ENCODE peak calls at places on chromosomes 4 and X, in six cellular contexts. J is stomach; U is PC-3; F is CD8-positive, alpha-beta T cell; N is astrocyte; H is hepatocyte. P is an unnamed sample. For H3K36me3, the result is how much of the 10 kb centered on the place peaks cover.

GRCh38 chrX:40175416-40176255 is 77.9 kb upstream of the BCOR start:
- DNase-seq in H (peak), N (no peak), J (peak), U (peak), F (peak), P (no peak)

GRCh38 chr4:153927546-153927945 is 138.7 kb upstream of the SFRP2 start:
- DNase-seq in H (no peak), U (no peak), J (no peak), N (peak), F (no peak), P (no peak)

GRCh38 chr4:169027663-169028062 is 17.6 kb upstream of the CBR4 start:
- DNase-seq in H (no peak), J (no peak), N (no peak), F (no peak), U (no peak), P (no peak)

GRCh38 chr4:106875340-106875739 is 160.8 kb downstream of the DKK2 start:
- DNase-seq in F (no peak), H (no peak), N (no peak), J (no peak), U (no peak), P (no peak)

GRCh38 chrX:131288738-131289511 is at the start of gene IGSF1:
- DNase-seq in U (no peak), J (no peak), F (no peak), H (peak), N (peak), P (peak)

GRCh38 chrX:88828011-88828410 is 81.0 kb downstream of the CPXCR1 start:
- DNase-seq in U (no peak), J (no peak), F (no peak), N (no peak), H (no peak), P (no peak)

GRCh38 chr4:76984788-76985211 is 35.2 kb downstream of the SEPTIN11 start:
- DNase-seq in N (peak), J (no peak), U (peak), F (no peak), H (peak), P (peak)

GRCh38 chr4:128913228-128913627 is 103.7 kb downstream of the JADE1 start:
- DNase-seq in J (no peak), H (no peak), F (no peak), N (no peak), U (no peak), P (no peak)

GRCh38 chrX:153642313-153642654 is 4.7 kb upstream of the DUSP9 start:
- DNase-seq in N (no peak), H (peak), J (no peak), F (no peak), U (no peak), P (no peak)

GRCh38 chr4:8480221-8480620 is 39.6 kb downstream of the TRMT44 start:
- DNase-seq in H (no peak), J (no peak), U (no peak), N (no peak), F (no peak), P (no peak)

GRCh38 chr4:94757192-94758140 is at the start of gene BMPR1B:
- DNase-seq in U (peak), F (no peak), N (peak), H (peak), J (no peak), P (peak)

GRCh38 chrX:28552322-28552721 is 34.9 kb upstream of the IL1RAPL1 start:
- DNase-seq in U (peak), J (no peak), N (peak), F (no peak), H (no peak), P (no peak)

GRCh38 chr4:41181037-41181436 is 33.3 kb downstream of the APBB2 start:
- DNase-seq in N (no peak), F (no peak), U (no peak), J (no peak), H (no peak), P (no peak)

GRCh38 chr4:139633661-139634060 is 32.0 kb upstream of the MGST2 start:
- DNase-seq in N (no peak), F (no peak), U (peak), H (peak), J (peak), P (no peak)

GRCh38 chrX:80749404-80749803 is 60.3 kb downstream of the BRWD3 start:
- DNase-seq in U (no peak), H (no peak), F (no peak), N (no peak), J (no peak), P (no peak)

GRCh38 chr4:10240691-10241090 is 124.1 kb upstream of the WDR1 start:
- DNase-seq in N (no peak), J (no peak), F (no peak), H (no peak), U (no peak), P (no peak)

DNA sequence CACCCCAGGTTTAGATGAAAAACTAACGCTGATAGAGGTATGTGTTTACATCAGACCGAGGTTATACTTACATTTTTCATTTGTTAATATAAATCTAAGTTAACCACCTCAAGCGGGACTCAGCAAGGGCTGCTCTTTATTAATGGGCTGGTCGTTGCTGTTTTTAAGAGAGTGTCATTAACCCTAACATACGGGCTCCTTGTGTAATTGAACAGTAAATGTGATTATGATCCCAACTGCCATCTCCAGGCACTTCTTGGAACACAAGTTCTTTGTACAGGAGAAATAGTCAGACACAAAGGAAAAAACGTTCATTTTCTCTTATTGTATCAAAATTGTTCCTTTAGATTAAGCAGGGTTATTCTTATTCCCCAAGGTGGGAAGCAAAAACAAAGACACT is 95.7 kb downstream of the RASL11B start:
- DNase-seq in N (no peak), H (no peak), U (no peak), J (no peak), F (no peak), P (no peak)
- TF ChIP-seq CTCF in N (no peak), H (no peak), U (no peak), J (no peak), F (no peak), P (no peak)

DNA sequence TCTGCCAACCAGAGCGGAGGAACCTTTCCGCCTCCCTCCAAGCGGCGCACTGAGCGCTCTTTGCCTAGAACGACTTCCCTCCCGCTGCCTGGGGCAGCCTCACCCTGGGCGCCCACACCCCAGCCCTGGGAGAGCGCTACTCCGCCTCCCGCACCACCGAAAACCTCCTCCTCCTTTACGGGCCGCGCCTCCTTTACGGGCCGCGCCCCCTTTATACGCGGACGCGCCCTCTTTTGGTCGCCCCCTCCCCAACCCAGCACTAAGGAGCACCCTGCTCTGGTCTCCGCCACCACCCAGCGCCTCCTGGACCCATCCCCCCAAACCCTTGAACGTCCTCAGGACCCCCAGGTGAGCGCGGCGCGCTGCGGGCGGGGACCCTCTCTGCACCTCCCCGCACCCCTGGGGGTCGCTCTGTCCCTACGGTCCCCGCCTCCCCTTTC is 586 bp upstream of the NSG1 start:
- DNase-seq in J (no peak), N (no peak), F (peak), H (peak), U (no peak), P (no peak)
- H3K4me3 ChIP-seq in J (peak), N (peak), F (peak), H (peak), U (peak), P (peak)

DNA sequence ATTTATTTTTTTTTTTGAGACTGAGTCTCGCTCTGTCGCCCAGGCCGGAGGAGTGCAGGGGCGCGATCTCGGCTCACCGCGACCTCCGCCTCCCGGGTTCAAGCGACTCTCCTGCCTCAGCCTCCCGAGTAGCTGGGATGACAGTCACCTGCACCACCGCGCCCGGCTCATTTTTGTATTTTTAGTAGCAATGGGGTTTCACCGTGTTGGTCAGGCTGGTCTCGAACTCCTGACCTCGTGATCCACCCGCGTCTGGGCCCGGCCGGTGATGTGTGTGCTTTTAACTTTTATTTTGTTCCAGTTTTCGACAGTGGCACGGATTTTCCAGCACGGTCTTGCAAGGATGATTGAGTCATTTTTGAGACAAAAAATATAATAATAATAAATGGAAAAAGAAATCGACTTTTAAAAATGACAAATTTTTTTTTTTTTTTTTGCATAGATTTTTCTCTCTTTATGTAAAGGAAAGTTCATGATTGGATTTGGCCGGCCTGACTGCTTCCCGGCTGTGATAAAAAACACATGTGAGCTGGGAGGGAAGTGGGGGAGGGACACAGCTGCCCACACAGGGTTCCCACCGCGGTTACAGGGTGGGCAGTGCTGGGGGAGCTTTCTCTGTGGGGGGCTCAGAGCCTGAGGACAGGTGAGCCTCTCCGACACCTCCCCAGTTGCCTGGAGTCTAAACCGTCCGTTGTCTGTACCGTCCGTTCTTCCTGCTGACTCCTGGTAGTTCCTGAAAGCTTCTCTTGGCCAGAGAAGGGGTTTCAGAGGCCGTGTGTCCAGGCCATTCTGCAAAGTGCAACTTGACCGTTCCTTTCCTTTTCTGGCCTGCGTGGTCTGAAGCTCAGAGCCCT is 21.6 kb downstream of the SHOX start:
- DNase-seq in F (no peak), J (no peak), U (no peak), H (no peak), N (no peak), P (no peak)
- H3K36me3 ChIP-seq in F (under half), J (under half), U (under half), H (under half), N (under half), P (under half)

DNA sequence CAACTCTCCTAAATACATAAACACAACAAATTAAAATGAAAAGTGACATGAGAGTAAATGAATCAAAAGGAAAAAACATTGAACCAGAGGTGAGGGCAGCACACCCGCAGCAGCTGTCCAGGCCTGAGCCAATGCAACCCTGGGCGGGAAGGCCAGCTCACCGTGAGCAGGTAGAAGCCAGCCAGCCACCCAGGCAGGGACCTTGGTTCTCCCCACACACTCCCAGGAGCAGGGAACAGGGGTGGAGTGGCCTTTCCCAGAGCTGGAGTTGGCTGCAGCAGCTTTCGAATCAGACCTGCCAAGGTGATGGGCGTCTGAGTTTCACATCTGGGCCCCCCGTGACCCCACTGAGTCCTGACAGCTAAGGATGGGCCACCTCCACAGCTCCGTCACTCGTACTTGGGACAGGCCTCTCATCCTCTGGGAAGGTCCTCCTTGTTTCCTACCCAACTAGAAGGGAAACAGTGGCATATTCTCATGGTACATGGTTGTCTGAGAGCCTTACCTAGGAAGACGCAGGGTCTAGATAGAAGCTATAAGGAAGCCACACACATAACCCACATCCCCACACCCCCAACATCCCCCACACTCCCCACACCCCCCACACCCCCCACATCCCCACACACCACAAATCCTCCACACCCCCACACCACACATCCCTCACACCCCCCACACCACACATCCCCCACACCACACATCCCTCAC is 172.2 kb downstream of the DCLK2 start:
- DNase-seq in J (no peak), F (no peak), H (no peak), U (no peak), N (no peak), P (no peak)
- TF ChIP-seq CTCF in J (no peak), F (no peak), H (no peak), U (no peak), N (no peak), P (no peak)

GRCh38 chrX:83511208-83511607 is 3.1 kb downstream of the POU3F4 start:
- DNase-seq in F (no peak), U (no peak), J (no peak), H (no peak), N (peak), P (no peak)

GRCh38 chrX:83509246-83509801 is 1.2 kb downstream of the POU3F4 start:
- DNase-seq in U (no peak), N (peak), H (no peak), J (no peak), F (no peak), P (no peak)

GRCh38 chrX:83508526-83509245 is 596 bp downstream of the POU3F4 start:
- DNase-seq in F (no peak), U (no peak), H (no peak), N (no peak), J (no peak), P (no peak)

GRCh38 chrX:83512111-83512510 is 4.0 kb downstream of the POU3F4 start:
- DNase-seq in N (peak), F (no peak), J (no peak), U (no peak), H (no peak), P (no peak)

DNA sequence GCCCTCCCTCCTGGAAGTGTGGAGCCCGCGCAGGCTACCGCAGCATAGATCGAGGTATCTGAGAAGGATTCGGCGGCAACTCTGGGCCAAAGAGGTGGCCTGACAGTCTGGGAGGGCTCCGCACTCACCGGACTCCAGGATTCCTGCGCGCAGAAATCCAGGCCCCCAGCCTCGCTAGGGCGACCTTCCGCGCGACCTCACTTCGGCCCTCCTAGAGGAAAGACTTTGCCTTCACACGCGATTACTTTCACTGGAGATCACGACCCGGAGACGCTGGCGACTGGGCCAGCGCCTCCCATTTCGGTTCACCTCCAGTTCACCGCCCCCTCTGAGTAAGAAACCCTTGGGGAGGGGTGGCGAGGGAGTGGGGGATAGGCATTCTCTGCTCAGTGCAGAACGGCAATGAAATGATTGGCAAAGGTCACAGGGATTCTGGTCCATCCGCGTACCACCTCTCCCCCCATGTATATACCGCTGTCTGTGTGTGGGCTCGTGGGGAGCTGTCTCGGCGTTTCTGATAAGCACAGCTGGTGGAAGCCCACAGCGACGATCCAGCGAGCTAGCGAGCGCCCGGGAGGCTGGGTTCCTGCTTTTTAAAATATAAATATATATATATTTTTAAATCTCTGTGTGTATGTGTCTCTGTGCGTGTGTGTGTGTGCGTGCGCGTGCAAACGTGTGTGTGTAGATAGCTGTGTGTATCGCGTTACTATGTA is 2.5 kb downstream of the POU3F4 start:
- DNase-seq in F (no peak), U (no peak), H (no peak), N (no peak), J (no peak), P (no peak)
- H3K4me3 ChIP-seq in F (no peak), U (no peak), H (no peak), N (peak), J (peak), P (no peak)

GRCh38 chr4:84683486-84683885 is 100.6 kb downstream of the CDS1 start:
- DNase-seq in H (no peak), J (no peak), U (no peak), N (no peak), F (no peak), P (no peak)

GRCh38 chr4:84681488-84682274 is 98.8 kb downstream of the CDS1 start:
- DNase-seq in H (peak), F (no peak), N (peak), J (no peak), U (peak), P (peak)

GRCh38 chr4:84683065-84683464 is 100.1 kb downstream of the CDS1 start:
- DNase-seq in N (no peak), U (no peak), J (no peak), F (no peak), H (no peak), P (no peak)

GRCh38 chr4:84678976-84679744 is 96.2 kb downstream of the CDS1 start:
- DNase-seq in N (no peak), U (no peak), F (no peak), H (no peak), J (no peak), P (no peak)

DNA sequence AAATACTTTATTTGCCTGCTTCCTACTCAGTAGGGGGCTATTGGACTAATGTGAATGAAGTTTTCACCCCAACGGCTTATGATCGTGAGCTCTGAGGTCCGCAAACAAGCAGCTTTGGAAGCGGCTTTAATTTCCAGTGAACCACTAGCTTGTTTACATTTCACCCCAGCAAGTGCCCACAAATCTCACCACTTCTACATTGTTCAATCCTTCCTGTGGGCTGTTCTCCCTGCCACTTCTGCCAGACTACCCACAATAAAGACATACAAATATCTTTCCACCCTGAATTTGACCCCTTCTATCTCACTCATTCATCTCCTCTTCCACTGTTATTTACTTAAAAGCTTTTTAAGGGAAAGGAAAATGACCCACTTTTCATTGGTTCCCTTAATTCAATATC is 98.0 kb downstream of the CDS1 start:
- DNase-seq in U (no peak), N (no peak), J (no peak), F (no peak), H (no peak), P (no peak)
- H3K36me3 ChIP-seq in U (under half), N (under half), J (half or more), F (under half), H (under half), P (under half)

GRCh38 chr4:174628206-174628605 is 105.9 kb upstream of the HPGD start:
- DNase-seq in H (no peak), F (no peak), N (no peak), U (no peak), J (no peak), P (no peak)

GRCh38 chr4:174635732-174636131 is 113.4 kb upstream of the HPGD start:
- DNase-seq in H (no peak), J (no peak), F (no peak), N (no peak), U (no peak), P (no peak)

GRCh38 chr4:174633399-174633798 is 111.1 kb upstream of the HPGD start:
- DNase-seq in J (no peak), N (no peak), U (peak), H (no peak), F (no peak), P (no peak)

GRCh38 chr4:174629265-174629664 is 107.0 kb upstream of the HPGD start:
- DNase-seq in J (no peak), F (no peak), H (no peak), N (no peak), U (peak), P (peak)

DNA sequence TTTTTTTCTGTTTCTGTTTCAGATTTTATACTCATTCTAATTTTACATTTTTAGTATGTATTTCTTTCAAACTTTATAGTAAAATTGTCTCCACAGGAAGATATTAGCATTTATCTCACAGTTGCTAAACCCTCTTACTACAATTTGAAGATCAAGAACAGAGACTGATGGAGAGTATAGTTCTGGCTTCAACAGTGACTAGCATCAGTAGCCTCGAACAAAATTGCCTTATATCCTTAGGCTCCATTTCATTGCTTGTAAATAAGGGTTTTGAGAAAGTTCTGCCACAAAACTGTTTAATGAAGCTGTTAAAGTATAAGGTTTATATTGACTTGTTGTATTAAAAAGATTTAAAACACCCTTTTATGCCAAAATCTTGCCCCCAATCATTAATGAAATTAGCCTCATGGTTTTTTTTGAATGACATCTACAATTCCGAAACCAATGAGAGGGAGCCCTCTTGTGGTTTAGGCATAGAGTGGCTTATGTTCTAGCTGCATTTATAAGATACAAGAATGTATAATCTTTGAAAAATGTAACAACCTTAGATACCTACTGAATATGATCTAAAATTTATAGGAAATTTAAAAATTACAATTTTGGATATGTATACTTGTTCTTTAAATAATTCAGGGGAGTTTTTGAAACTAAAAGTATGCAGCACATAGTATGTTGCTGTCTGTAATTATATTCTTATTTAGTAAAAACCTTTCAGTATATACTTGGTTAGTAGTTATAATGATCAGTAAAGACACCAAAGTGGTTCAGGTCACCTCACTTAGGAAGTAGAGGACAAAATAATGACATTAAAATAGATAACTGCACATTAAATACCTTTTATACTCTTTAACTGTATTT is 109.8 kb upstream of the HPGD start:
- DNase-seq in F (no peak), H (peak), N (peak), U (peak), J (no peak), P (no peak)
- TF ChIP-seq CTCF in F (peak), H (peak), N (peak), U (peak), J (peak), P (peak)

P was measured in kidney epithelial cell.